ENCODE peak calls at places on chromosome 21, in four cellular contexts. U, E, L and H are unnamed samples.
A peak's percentile ranks its signal among the peaks of the same experiment; 100 is the strongest.

GRCh38 chr21:36799869-36800268 is 101.0 kb downstream of the SIM2 start:
- DNase-seq in U (no peak), E (no peak), L (no peak), H (no peak)

GRCh38 chr21:42439284-42440186 is 35.8 kb downstream of the UBASH3A start:
- DNase-seq in U (no peak), E (no peak), L (no peak), H (no peak)

GRCh38 chr21:23861908-23862504 is 1745.3 kb downstream of the MRPL39 start:
- DNase-seq in U (no peak), E (no peak), L (no peak), H (no peak)

GRCh38 chr21:42472521-42472920 is 23.5 kb downstream of the RSPH1 start:
- DNase-seq in U (no peak), E (no peak), L (no peak), H (no peak)

GRCh38 chr21:15848632-15849031 is 118.8 kb downstream of the USP25 start:
- DNase-seq in U (no peak), E (no peak), L (no peak), H (no peak)

GRCh38 chr21:42191064-42191463 is 27.9 kb upstream of the ABCG1 start:
- DNase-seq in U (no peak), E (no peak), L (no peak), H (no peak)

GRCh38 chr21:34307991-34308532 is 55.7 kb upstream of the KCNE2 start:
- DNase-seq in U (no peak), E (no peak), L (no peak), H (no peak)

GRCh38 chr21:29638138-29638537 is 301.7 kb downstream of the GRIK1 start:
- DNase-seq in U (no peak), E (no peak), L (no peak), H (no peak)

GRCh38 chr21:33383056-33383888 is 19.9 kb upstream of the IFNGR2 start:
- DNase-seq in U (peak; percentile 86), E (peak; percentile 81), L (peak; percentile 75), H (peak; percentile 87)

GRCh38 chr21:22516230-22516629 is 1518.0 kb downstream of the NCAM2 start:
- DNase-seq in U (no peak), E (no peak), L (no peak), H (no peak)

GRCh38 chr21:25995283-25995682 is 175.3 kb downstream of the APP start:
- DNase-seq in U (no peak), E (no peak), L (no peak), H (no peak)
- H3K36me3 ChIP-seq in U (no peaks in the 10 kb centered on the region), E (peaks cover 2% of the 10 kb centered on the region), L (no peaks in the 10 kb centered on the region), H (no peaks in the 10 kb centered on the region)

GRCh38 chr21:26444646-26445045 is 128.4 kb downstream of the CYYR1 start:
- DNase-seq in U (no peak), E (no peak), L (no peak), H (no peak)
- H3K27me3 ChIP-seq in U (no peaks in the 10 kb centered on the region), E (no peaks in the 10 kb centered on the region), L (no peaks in the 10 kb centered on the region), H (no peaks in the 10 kb centered on the region)

GRCh38 chr21:45279446-45280177 is 8.1 kb downstream of the POFUT2 start:
- DNase-seq in U (no peak), E (no peak), L (no peak), H (no peak)
- H3K36me3 ChIP-seq in U (peaks cover 11% of the 10 kb centered on the region), E (peaks cover 6% of the 10 kb centered on the region), L (peaks cover 60% of the 10 kb centered on the region), H (peaks cover 29% of the 10 kb centered on the region)

GRCh38 chr21:31879251-31879650 is 6.4 kb downstream of the HUNK start:
- DNase-seq in U (no peak), E (no peak), L (no peak), H (no peak)
- H3K27me3 ChIP-seq in U (peaks cover 65% of the 10 kb centered on the region), E (no peaks in the 10 kb centered on the region), L (no peaks in the 10 kb centered on the region), H (peaks cover 3% of the 10 kb centered on the region)

DNA sequence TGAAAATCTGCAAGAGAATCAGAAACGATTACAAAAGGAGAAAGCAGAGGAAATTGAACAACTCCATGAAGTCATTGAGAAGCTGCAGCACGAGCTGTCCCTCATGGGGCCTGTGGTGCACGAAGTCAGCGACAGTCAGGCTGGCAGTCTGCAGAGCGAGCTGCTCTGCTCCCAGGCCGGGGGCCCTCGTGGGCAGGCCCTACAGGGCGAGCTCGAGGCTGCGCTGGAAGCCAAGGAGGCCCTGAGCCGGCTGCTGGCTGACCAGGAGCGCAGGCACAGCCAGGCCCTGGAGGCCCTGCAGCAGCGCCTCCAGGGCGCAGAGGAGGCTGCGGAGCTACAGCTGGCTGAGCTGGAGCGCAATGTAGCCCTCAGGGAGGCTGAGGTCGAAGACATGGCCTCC is 47.5 kb upstream of the DIP2A start:
- DNase-seq in U (no peak), E (peak; percentile 55), L (no peak), H (no peak)
- H3K36me3 ChIP-seq in U (no peaks in the 10 kb centered on the region), E (peaks cover 6% of the 10 kb centered on the region), L (peaks cover 39% of the 10 kb centered on the region), H (peaks cover 12% of the 10 kb centered on the region)

DNA sequence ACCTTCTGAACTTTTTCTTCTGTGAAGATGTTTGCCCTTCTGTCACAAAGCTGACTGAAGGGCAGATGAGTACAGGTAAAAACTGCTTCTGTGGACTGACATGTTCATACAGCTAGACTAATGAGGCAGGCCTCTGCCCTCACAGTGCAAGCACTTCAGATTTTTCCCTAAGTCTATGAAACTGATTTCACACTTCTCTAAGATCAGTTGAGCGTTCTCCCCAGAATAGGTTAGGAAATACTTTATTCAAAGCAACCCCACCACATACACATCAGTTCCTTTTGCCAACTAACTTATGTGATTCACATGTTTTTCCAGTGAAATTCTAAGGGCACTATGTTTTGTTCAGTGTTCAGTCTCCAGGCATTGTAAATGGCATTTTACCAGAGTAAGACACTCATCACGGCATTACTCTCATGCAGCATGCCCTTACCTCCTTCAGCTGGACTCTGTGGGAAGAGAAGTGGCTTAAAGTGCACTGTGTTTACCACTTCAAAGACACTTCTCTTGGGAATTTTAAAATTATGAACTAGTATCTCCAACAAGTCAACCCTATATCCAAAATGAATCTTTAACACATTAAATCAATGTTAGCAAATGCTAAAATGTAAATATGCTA is 5.4 kb upstream of the PSMG1 start:
- DNase-seq in U (no peak), E (no peak), L (no peak), H (no peak)
- H3K27me3 ChIP-seq in U (no peaks in the 10 kb centered on the region), E (no peaks in the 10 kb centered on the region), L (no peaks in the 10 kb centered on the region), H (no peaks in the 10 kb centered on the region)